ENCODE peak calls at places on chromosomes 1 and 21, in five cellular contexts. S is substantia nigra, Y is tibial artery, I is transverse colon, K is body of pancreas. R is an unnamed sample.

GRCh38 chr1:26029054-26029863 is 7.7 kb downstream of the EXTL1 start:
- DNase-seq in S (no peak), Y (no peak), I (no peak), K (no peak), R (no peak)

GRCh38 chr1:72892461-72892860 is 610.1 kb upstream of the NEGR1 start:
- DNase-seq in S (no peak), Y (no peak), I (no peak), K (no peak), R (no peak)

GRCh38 chr1:18684306-18684705 is 53.7 kb downstream of the PAX7 start:
- DNase-seq in S (no peak), Y (no peak), I (no peak), K (no peak), R (no peak)

GRCh38 chr1:154014154-154014910 is 23.8 kb downstream of the RPS27 start:
- DNase-seq in S (no peak), Y (no peak), I (no peak), K (no peak), R (no peak)

GRCh38 chr1:167635233-167635648 is 5.2 kb downstream of the RCSD1 start:
- DNase-seq in S (no peak), Y (no peak), I (no peak), K (no peak), R (no peak)

GRCh38 chr1:110746644-110747259 is 72.0 kb upstream of the KCNA3 start:
- DNase-seq in S (peak; percentile 5), Y (no peak), I (peak; percentile 12), K (peak; percentile 50), R (peak; percentile 1)

GRCh38 chr1:107993920-107994319 is 28.9 kb upstream of the VAV3 start:
- DNase-seq in S (no peak), Y (no peak), I (no peak), K (no peak), R (no peak)

GRCh38 chr1:204255225-204255624 is 41.4 kb upstream of the GOLT1A start:
- DNase-seq in S (no peak), Y (no peak), I (no peak), K (no peak), R (no peak)

GRCh38 chr1:25183126-25183980 is 48.9 kb downstream of the SYF2 start:
- DNase-seq in S (no peak), Y (no peak), I (no peak), K (no peak), R (no peak)

GRCh38 chr1:8905582-8906191 is 27.2 kb upstream of the ENO1 start:
- DNase-seq in S (no peak), Y (no peak), I (no peak), K (no peak), R (no peak)

GRCh38 chr1:159098596-159098995 is 22.0 kb upstream of the AIM2 start:
- DNase-seq in S (no peak), Y (no peak), I (no peak), K (no peak), R (no peak)

GRCh38 chr1:24793762-24794161 is 48.5 kb downstream of the CLIC4 start:
- DNase-seq in S (no peak), Y (no peak), I (no peak), K (no peak), R (peak; percentile 70)

GRCh38 chr1:2451744-2452582 is 24.1 kb upstream of the PLCH2 start:
- DNase-seq in S (no peak), Y (no peak), I (no peak), K (no peak), R (peak; percentile 48)

GRCh38 chr1:234114648-234115307 is 210.3 kb downstream of the SLC35F3 start:
- DNase-seq in S (no peak), Y (peak; percentile 33), I (peak; percentile 10), K (peak; percentile 33), R (peak; percentile 24)

GRCh38 chr1:187046293-187046692 is 217.5 kb downstream of the PLA2G4A start:
- DNase-seq in S (no peak), Y (no peak), I (no peak), K (no peak), R (no peak)

GRCh38 chr1:187051618-187052232 is 223.0 kb downstream of the PLA2G4A start:
- DNase-seq in S (no peak), Y (no peak), I (no peak), K (no peak), R (peak; percentile 7)

GRCh38 chr1:187045371-187045770 is 216.6 kb downstream of the PLA2G4A start:
- DNase-seq in S (no peak), Y (no peak), I (no peak), K (no peak), R (no peak)

GRCh38 chr1:187044393-187044792 is 215.6 kb downstream of the PLA2G4A start:
- DNase-seq in S (no peak), Y (no peak), I (no peak), K (no peak), R (no peak)

DNA sequence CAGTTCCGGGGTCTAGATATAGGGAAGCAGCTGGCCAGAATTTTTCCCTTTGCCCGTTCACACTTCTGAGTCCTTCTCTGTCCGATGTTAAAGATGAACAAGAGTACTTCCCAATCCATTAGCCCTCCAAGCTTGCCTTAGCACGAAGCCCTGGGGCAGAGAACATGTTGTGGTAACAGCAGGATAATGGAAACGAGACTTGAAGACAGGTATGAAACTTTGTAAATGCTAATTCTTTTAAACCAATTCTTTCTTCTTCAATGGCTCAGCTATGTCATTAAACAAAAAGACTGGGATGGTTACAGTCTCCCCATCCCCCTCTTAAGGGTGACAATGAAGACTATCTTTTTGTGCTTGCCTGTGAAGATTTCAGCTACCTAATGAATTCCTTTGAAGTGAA is 218.5 kb downstream of the PLA2G4A start:
- DNase-seq in S (no peak), Y (no peak), I (no peak), K (no peak), R (no peak)
- H3K27ac ChIP-seq in S (no peak overlapping the region), Y (no peak overlapping the region), I (no peak overlapping the region), K (no peak overlapping the region), R (no peak overlapping the region)

GRCh38 chr1:246680696-246681127 is 43.5 kb upstream of the SCCPDH start:
- DNase-seq in S (no peak), Y (no peak), I (no peak), K (no peak), R (no peak)
- H3K27ac ChIP-seq in S (peak overlapping the region; percentile 11), Y (no peak overlapping the region), I (peak overlapping the region; percentile 22), K (no peak overlapping the region), R (no peak overlapping the region)

DNA sequence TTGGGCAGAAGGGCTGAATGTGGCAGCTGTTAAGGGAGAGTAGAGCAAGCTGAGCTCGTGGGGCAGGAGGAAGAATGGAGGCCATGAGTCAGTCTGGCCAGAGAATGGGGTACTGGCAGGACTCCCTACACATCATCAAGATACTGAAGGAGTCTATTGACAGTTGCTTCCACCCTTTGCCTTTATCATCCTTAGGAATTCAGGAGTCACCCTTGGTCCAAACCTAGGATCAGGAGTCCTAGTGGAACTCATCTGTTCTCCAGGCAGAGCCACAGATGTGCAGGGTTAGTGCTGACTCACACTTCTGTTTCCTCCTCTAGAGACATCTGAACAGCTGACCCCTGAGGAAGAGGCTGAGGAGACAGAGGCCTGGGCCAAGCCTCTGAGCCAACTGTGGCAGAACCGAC is 18.7 kb upstream of the ST3GAL3 start:
- DNase-seq in S (no peak), Y (no peak), I (no peak), K (no peak), R (peak; percentile 46)
- H3K27ac ChIP-seq in S (peak overlapping the region; percentile 22), Y (no peak overlapping the region), I (no peak overlapping the region), K (no peak overlapping the region), R (peak overlapping the region; percentile 66)

DNA sequence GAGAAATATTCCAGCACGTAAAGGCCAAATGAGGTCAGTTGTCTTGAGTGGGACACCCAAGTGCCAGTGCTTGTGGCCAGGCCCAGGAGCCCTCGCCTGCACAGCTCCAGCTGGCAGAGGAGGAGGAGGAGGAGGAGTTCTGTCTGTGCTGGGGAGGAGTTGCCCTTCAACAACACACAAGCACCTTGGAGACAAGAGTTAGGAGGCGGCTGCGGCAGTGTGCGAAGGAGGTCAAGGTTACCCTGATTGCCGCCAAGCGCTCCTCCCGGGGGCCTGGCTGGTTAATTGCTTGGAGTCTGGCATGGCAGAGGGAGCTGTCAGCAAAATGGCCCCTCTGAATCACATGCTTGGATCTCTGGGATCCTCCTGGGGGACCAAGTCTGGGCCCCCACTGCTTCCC is 45.1 kb downstream of the GRIK3 start:
- DNase-seq in S (no peak), Y (no peak), I (no peak), K (no peak), R (no peak)
- H3K27ac ChIP-seq in S (peak overlapping the region; percentile 74), Y (no peak overlapping the region), I (no peak overlapping the region), K (no peak overlapping the region), R (no peak overlapping the region)

DNA sequence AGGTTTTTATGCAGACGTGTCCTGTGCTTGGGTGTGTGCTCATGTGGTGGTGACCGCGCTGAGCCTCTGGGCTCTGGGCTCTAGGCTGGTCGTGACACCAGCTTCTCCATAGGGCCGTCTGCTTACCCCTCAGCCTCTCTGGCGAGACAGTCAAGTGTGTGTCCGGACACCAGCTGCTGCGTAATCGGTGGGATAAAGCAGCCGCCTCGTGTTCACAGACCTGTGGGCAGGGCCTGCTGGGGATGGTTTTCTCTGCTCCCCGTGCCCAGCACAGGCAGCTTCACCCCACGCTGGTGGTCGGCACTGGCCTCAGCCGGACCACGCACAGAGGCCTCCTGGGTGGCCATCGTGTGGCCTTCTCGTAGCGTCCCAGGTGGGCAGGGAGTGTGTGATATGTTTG is 33.6 kb upstream of the DIP2A start:
- DNase-seq in S (no peak), Y (no peak), I (no peak), K (no peak), R (no peak)
- H3K27ac ChIP-seq in S (no peak overlapping the region), Y (no peak overlapping the region), I (peak overlapping the region; percentile 21), K (no peak overlapping the region), R (no peak overlapping the region)

DNA sequence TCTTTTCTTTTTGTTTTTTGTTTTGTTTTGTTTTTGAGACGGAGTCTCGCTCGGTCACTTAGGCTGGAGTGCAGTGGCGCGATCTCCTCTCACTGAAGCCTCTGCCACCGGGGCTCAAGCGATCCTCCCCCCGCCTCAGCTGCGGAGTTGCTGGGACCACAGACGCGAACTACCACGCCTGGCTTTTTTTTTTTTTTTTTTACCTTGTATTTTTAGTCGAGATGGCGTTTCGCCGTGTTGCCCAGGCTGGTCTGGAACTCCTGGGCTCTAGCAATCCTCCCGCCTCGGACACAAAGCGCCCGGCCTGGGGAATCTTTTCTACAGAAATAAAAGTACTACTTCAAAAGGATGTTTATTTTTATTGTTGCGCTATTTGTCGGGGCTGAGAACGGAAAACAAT is 1.1 kb upstream of the SETDB1 start:
- DNase-seq in S (no peak), Y (no peak), I (no peak), K (no peak), R (no peak)
- H3K27ac ChIP-seq in S (no peak overlapping the region), Y (no peak overlapping the region), I (peak overlapping the region; percentile 89), K (no peak overlapping the region), R (no peak overlapping the region)

GRCh38 chr1:43887748-43888147 is 45.9 kb upstream of the ARTN start:
- DNase-seq in S (no peak), Y (no peak), I (no peak), K (no peak), R (no peak)
- H3K27ac ChIP-seq in S (no peak overlapping the region), Y (no peak overlapping the region), I (no peak overlapping the region), K (no peak overlapping the region), R (no peak overlapping the region)

DNA sequence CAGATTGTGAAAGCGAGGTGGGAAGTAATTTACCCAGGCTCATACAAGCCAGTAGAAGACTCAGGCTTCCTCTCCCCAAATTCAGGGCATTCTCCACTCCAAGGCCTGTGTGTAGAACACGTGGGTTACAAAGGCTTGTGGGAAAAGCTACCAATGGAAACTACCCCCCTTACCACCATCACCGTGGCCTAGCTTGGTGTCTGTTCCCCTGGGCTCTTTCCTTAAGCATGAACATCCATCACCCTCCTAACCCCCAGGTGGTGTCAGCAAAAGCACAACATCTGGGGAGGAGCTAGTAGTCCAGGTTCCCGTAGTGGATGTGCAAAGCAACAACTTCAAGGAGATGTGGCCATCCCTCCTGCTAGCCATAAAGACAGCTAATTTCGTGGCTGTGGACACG is 576 bp upstream of the MUTYH start:
- DNase-seq in S (no peak), Y (no peak), I (no peak), K (no peak), R (no peak)
- H3K27ac ChIP-seq in S (peak overlapping the region; percentile 98), Y (peak overlapping the region; percentile 96), I (peak overlapping the region; percentile 97), K (no peak overlapping the region), R (peak overlapping the region; percentile 94)

GRCh38 chr1:213095467-213095866 is 44.4 kb downstream of the RPS6KC1 start:
- DNase-seq in S (no peak), Y (no peak), I (no peak), K (no peak), R (no peak)
- H3K27ac ChIP-seq in S (peak overlapping the region; percentile 57), Y (no peak overlapping the region), I (no peak overlapping the region), K (no peak overlapping the region), R (no peak overlapping the region)